ENCODE peak calls at places on chromosomes 6 and 20, in ten cellular contexts. V is fibroblast of lung, C is tibial nerve, K is HCT116, Y is OCI-LY7, A is PC-3, M is A549, S is ovary, H is breast epithelium, G is PC-9. B is an unnamed sample. For H3K4me1, the result is how much of the 10 kb centered on the place peaks cover.

GRCh38 chr6:106939848-106940247 is 34.7 kb downstream of the CD24 start:
- DNase-seq in V (no peak), C (no peak), K (no peak), Y (peak), A (no peak), M (no peak), S (no peak), H (no peak), G (no peak), B (no peak)

GRCh38 chr20:21395666-21396044 is 1.7 kb downstream of the NKX2-4 start:
- DNase-seq in V (no peak), C (no peak), K (no peak), Y (no peak), A (no peak), M (no peak), S (no peak), H (no peak), G (no peak), B (no peak)

GRCh38 chr6:87155272-87155919 is at the start of gene ZNF292:
- DNase-seq in V (peak), C (peak), K (peak), Y (peak), A (peak), M (peak), S (peak), H (peak), G (peak), B (peak)

GRCh38 chr6:33820243-33820642 is 16.4 kb upstream of the MLN start:
- DNase-seq in V (no peak), C (no peak), K (no peak), Y (no peak), A (no peak), M (no peak), S (no peak), H (no peak), G (no peak), B (no peak)

GRCh38 chr6:80348263-80348662 is 241.8 kb downstream of the BCKDHB start:
- DNase-seq in V (peak), C (no peak), K (no peak), Y (no peak), A (no peak), M (no peak), S (no peak), H (no peak), G (no peak), B (no peak)

GRCh38 chr6:28943557-28944411 is 20.0 kb upstream of the TRIM27 start:
- DNase-seq in V (peak), C (peak), K (no peak), Y (peak), A (peak), M (no peak), S (peak), H (peak), G (peak), B (peak)

GRCh38 chr20:37383229-37383989 is 37.5 kb downstream of the SRC start:
- DNase-seq in V (peak), C (no peak), K (peak), Y (no peak), A (peak), M (peak), S (no peak), H (no peak), G (no peak), B (no peak)

GRCh38 chr6:144710207-144710606 is 425.1 kb downstream of the UTRN start:
- DNase-seq in V (peak), C (no peak), K (no peak), Y (no peak), A (peak), M (peak), S (no peak), H (no peak), G (peak), B (no peak)

GRCh38 chr6:108074057-108074358 is 533 bp downstream of the OSTM1 start:
- DNase-seq in V (no peak), C (no peak), K (no peak), Y (no peak), A (no peak), M (no peak), S (no peak), H (no peak), G (no peak), B (no peak)

GRCh38 chr6:43246301-43247114 is 3.2 kb downstream of the TTBK1 start:
- DNase-seq in V (peak), C (peak), K (peak), Y (peak), A (no peak), M (peak), S (no peak), H (no peak), G (peak), B (no peak)

GRCh38 chr6:132236744-132237143 is 164.5 kb downstream of the MOXD1 start:
- DNase-seq in V (no peak), C (no peak), K (no peak), Y (no peak), A (no peak), M (no peak), S (no peak), H (no peak), G (no peak), B (no peak)

GRCh38 chr20:51760905-51761544 is 7.2 kb downstream of the ATP9A start:
- DNase-seq in V (peak), C (no peak), K (no peak), Y (no peak), A (peak), M (no peak), S (no peak), H (no peak), G (peak), B (no peak)

GRCh38 chr6:33840064-33840926 is 36.5 kb upstream of the MLN start:
- DNase-seq in V (peak), C (peak), K (peak), Y (no peak), A (peak), M (peak), S (peak), H (no peak), G (peak), B (no peak)

GRCh38 chr6:90079555-90080490 is 185.6 kb downstream of the GJA10 start:
- DNase-seq in V (no peak), C (no peak), K (no peak), Y (no peak), A (no peak), M (no peak), S (no peak), H (no peak), G (no peak), B (no peak)

GRCh38 chr6:88238065-88238464 is 71.9 kb upstream of the CNR1 start:
- DNase-seq in V (no peak), C (no peak), K (peak), Y (peak), A (peak), M (no peak), S (no peak), H (no peak), G (no peak), B (no peak)

GRCh38 chr20:32067234-32067821 is 15.3 kb downstream of the HCK start:
- DNase-seq in V (peak), C (no peak), K (no peak), Y (peak), A (peak), M (no peak), S (no peak), H (no peak), G (peak), B (no peak)

GRCh38 chr20:36454664-36455427 is 86.5 kb upstream of the MYL9 start:
- DNase-seq in V (no peak), C (no peak), K (no peak), Y (no peak), A (peak), M (no peak), S (no peak), H (no peak), G (no peak), B (no peak)

GRCh38 chr20:45938727-45939438 is 4.4 kb downstream of the PCIF1 start:
- DNase-seq in V (no peak), C (no peak), K (peak), Y (no peak), A (no peak), M (no peak), S (no peak), H (no peak), G (peak), B (no peak)

GRCh38 chr20:52434041-52434425 is 242.5 kb upstream of the ZFP64 start:
- DNase-seq in V (peak), C (no peak), K (no peak), Y (no peak), A (no peak), M (no peak), S (no peak), H (no peak), G (no peak), B (no peak)

GRCh38 chr6:156421933-156422332 is 355.2 kb upstream of the ARID1B start:
- DNase-seq in V (no peak), C (no peak), K (no peak), Y (no peak), A (peak), M (no peak), S (no peak), H (no peak), G (peak), B (no peak)

GRCh38 chr20:34023937-34024732 is 30.4 kb downstream of the RALY start:
- DNase-seq in V (no peak), C (no peak), K (no peak), Y (no peak), A (no peak), M (no peak), S (no peak), H (no peak), G (no peak), B (no peak)

GRCh38 chr6:72621243-72622093 is at the start of gene KCNQ5:
- DNase-seq in V (no peak), C (no peak), K (no peak), Y (peak), A (no peak), M (peak), S (no peak), H (no peak), G (no peak), B (peak)

GRCh38 chr20:37856932-37857660 is 45.8 kb upstream of the VSTM2L start:
- DNase-seq in V (peak), C (no peak), K (no peak), Y (no peak), A (peak), M (no peak), S (no peak), H (no peak), G (no peak), B (no peak)

GRCh38 chr20:62935968-62936585 is 1.9 kb upstream of the GID8 start:
- DNase-seq in V (no peak), C (no peak), K (no peak), Y (no peak), A (no peak), M (no peak), S (no peak), H (no peak), G (no peak), B (no peak)

GRCh38 chr6:132490478-132491204 is 22.3 kb downstream of the STX7 start:
- DNase-seq in V (no peak), C (no peak), K (no peak), Y (peak), A (no peak), M (no peak), S (no peak), H (no peak), G (no peak), B (no peak)

GRCh38 chr20:34525709-34526416 is 9.6 kb downstream of the DYNLRB1 start:
- DNase-seq in V (peak), C (peak), K (peak), Y (no peak), A (peak), M (peak), S (peak), H (peak), G (peak), B (peak)

GRCh38 chr20:722822-723644 is 45.3 kb downstream of the SLC52A3 start:
- DNase-seq in V (no peak), C (no peak), K (no peak), Y (no peak), A (no peak), M (no peak), S (no peak), H (no peak), G (no peak), B (no peak)

GRCh38 chr6:453152-453551 is 61.6 kb downstream of the IRF4 start:
- DNase-seq in V (peak), C (peak), K (no peak), Y (no peak), A (no peak), M (no peak), S (no peak), H (no peak), G (no peak), B (no peak)

GRCh38 chr6:28425942-28426541 is 17.2 kb downstream of the ZSCAN23 start:
- DNase-seq in V (no peak), C (no peak), K (no peak), Y (no peak), A (no peak), M (no peak), S (no peak), H (no peak), G (no peak), B (no peak)

GRCh38 chr20:35326732-35327073 is 34.5 kb upstream of the FAM83C start:
- DNase-seq in V (no peak), C (no peak), K (no peak), Y (no peak), A (no peak), M (no peak), S (no peak), H (no peak), G (no peak), B (no peak)

GRCh38 chr20:57957397-57958049 is 247.7 kb upstream of the PMEPA1 start:
- DNase-seq in V (no peak), C (no peak), K (no peak), Y (no peak), A (no peak), M (no peak), S (no peak), H (no peak), G (no peak), B (no peak)

GRCh38 chr20:20366896-20367680 is 816 bp upstream of the INSM1 start:
- DNase-seq in V (no peak), C (no peak), K (no peak), Y (no peak), A (no peak), M (no peak), S (no peak), H (no peak), G (no peak), B (no peak)

GRCh38 chr6:145099713-145100112 is 635.6 kb downstream of the EPM2A start:
- DNase-seq in V (no peak), C (no peak), K (no peak), Y (no peak), A (no peak), M (no peak), S (no peak), H (no peak), G (no peak), B (no peak)

GRCh38 chr6:143912671-143913070 is 48.4 kb downstream of the ZC2HC1B start:
- DNase-seq in V (no peak), C (no peak), K (no peak), Y (no peak), A (no peak), M (no peak), S (no peak), H (no peak), G (no peak), B (no peak)

GRCh38 chr20:12591949-12592470 is 416.8 kb upstream of the SPTLC3 start:
- DNase-seq in V (no peak), C (no peak), K (no peak), Y (no peak), A (no peak), M (no peak), S (no peak), H (no peak), G (no peak), B (no peak)

GRCh38 chr6:165662041-165662491 is 975 bp downstream of the PDE10A start:
- DNase-seq in V (no peak), C (no peak), K (no peak), Y (no peak), A (no peak), M (peak), S (no peak), H (no peak), G (no peak), B (no peak)

GRCh38 chr6:148055410-148055809 is 287.2 kb upstream of the SASH1 start:
- DNase-seq in V (no peak), C (no peak), K (no peak), Y (no peak), A (no peak), M (no peak), S (no peak), H (no peak), G (no peak), B (no peak)

GRCh38 chr6:145878591-145879295 is 64.1 kb upstream of the FBXO30 start:
- DNase-seq in V (no peak), C (no peak), K (no peak), Y (no peak), A (no peak), M (no peak), S (no peak), H (no peak), G (no peak), B (no peak)

GRCh38 chr6:15755555-15755954 is 92.7 kb upstream of the DTNBP1 start:
- DNase-seq in V (peak), C (no peak), K (no peak), Y (no peak), A (no peak), M (no peak), S (no peak), H (no peak), G (peak), B (no peak)

GRCh38 chr6:137218473-137218916 is 690 bp downstream of the IFNGR1 start:
- DNase-seq in V (peak), C (peak), K (no peak), Y (peak), A (peak), M (no peak), S (no peak), H (no peak), G (peak), B (peak)

DNA sequence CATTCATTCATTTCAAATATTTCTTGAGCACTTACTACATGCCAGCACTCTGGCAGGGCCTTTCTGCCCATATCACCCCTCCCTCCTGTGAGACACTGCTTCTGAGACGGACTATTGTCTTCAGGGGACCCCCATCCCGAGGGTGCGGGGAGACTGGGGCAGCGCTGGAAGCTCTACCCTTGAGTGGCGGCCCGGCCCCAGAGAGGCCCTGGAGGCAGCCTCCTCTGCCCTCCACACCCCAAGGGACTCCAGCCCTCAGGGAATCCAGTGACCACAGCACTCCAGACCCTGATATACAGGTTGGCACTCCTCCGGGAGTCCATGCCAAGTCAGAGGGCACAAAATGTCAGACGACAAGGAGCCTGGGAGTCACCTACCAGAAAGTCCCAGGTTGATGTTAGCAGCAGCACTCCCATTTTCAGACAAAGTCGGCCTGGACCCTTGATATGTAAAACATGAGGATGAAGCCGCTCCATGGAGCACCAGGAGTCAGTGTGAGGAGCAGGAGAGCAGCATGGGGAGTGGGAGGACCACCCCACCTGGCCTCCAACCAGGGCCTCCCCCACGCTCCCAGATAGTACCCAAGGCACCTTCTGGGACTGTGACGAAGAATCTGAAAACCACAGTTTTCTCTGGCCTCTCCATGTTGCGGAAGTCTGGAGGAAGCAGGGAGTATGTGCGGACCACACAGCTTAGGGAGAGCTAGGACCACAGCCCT is 20.7 kb downstream of the TFEB start:
- DNase-seq in V (no peak), C (no peak), K (no peak), Y (no peak), A (no peak), M (no peak), S (no peak), H (no peak), G (no peak), B (no peak)
- H3K4me1 ChIP-seq in V (under half), C (half or more), K (under half), Y (half or more), A (under half), M (half or more), S (under half), H (under half), G (under half), B (under half)

DNA sequence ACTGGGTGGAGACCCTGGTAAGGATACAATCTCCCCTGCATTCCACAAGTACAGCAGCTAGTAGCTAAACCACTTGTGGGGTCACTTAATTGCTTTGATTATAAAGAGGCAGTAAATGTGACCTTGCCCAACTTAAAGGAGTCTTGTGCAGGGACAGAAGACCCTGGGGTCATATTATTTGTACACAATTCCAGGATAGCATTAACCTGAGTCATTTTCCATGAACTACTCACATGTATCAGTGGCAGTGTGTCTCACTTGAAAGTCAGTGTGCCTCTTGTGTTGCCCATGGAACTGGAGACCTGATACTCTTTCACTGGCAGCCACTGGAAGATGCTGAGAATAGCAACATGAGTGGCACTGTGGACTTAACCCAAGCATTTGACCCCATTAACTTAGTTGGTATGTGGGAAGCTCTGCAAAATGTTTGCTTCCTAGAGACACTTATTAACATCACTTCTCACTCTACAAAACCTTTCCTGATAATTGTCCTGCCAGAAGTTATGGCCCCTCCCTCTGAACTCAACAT is 28.9 kb downstream of the CLIC5 start:
- DNase-seq in V (no peak), C (no peak), K (no peak), Y (no peak), A (no peak), M (no peak), S (no peak), H (no peak), G (no peak), B (no peak)
- H3K27ac ChIP-seq in V (no peak), C (no peak), K (no peak), Y (no peak), A (no peak), M (no peak), S (no peak), H (no peak), G (no peak), B (no peak)

DNA sequence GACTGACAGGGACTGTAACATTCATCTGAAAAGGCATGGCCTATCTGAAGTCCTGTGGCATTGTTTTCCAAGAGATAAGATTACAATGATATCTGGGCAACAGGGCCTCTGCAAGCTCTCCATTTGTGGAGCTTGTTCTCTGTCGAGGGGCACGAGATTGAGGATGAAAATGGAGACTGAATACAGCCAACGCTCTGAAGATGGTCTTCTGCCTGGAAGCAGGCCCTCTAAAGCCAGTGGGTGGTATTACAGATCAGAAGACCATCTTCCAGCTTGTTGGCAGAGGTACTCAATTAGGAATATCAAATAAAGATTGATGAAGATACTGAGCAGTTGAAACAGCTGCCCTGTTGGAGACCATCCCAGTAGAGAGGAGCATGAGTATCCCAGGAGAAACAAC is 288.2 kb downstream of the CENPW start:
- DNase-seq in V (no peak), C (no peak), K (peak), Y (peak), A (no peak), M (no peak), S (no peak), H (no peak), G (no peak), B (no peak)
- TF ChIP-seq CTCF in V (no peak), C (no peak), K (peak), Y (peak), A (no peak), M (no peak), S (no peak), H (no peak), G (peak), B (no peak)

GRCh38 chr20:47503685-47504084 is 2.0 kb downstream of the NCOA3 start:
- DNase-seq in V (no peak), C (no peak), K (no peak), Y (peak), A (peak), M (no peak), S (no peak), H (no peak), G (no peak), B (no peak)
- H3K4me1 ChIP-seq in V (under half), C (under half), K (under half), Y (half or more), A (under half), M (half or more), S (under half), H (under half), G (half or more), B (under half)

B was measured in CD8-positive, alpha-beta T cell.